ENCODE peak calls at places on chromosomes 1 and 21, in eight cellular contexts. W is renal cortical epithelial cell; O is substantia nigra; V is AG08396; X is A549; N is HL-60; F is skeletal muscle cell; I is CD8-positive, alpha-beta memory T cell. S is an unnamed sample.
A peak's percentile ranks its signal among the peaks of the same experiment; 100 is the strongest.

GRCh38 chr1:14600405-14601150 is 2.1 kb downstream of the KAZN start:
- DNase-seq in W (no peak), O (no peak), V (no peak), X (no peak), N (no peak), F (no peak), I (no peak), S (no peak)

GRCh38 chr1:831522-831921 is 92.2 kb upstream of the SAMD11 start:
- DNase-seq in W (no peak), O (no peak), V (no peak), X (no peak), N (no peak), F (no peak), I (no peak), S (no peak)

GRCh38 chr1:222817529-222817928 is 2.7 kb downstream of the DISP1 start:
- DNase-seq in W (peak; percentile 97), O (no peak), V (peak; percentile 86), X (peak; percentile 51), N (no peak), F (peak; percentile 81), I (no peak), S (no peak)

GRCh38 chr1:236759252-236759859 is 35.7 kb upstream of the MTR start:
- DNase-seq in W (peak; percentile 48), O (no peak), V (peak; percentile 38), X (peak; percentile 51), N (peak; percentile 8), F (no peak), I (peak; percentile 14), S (no peak)

GRCh38 chr1:39149509-39149908 is 55.0 kb upstream of the MACF1 start:
- DNase-seq in W (no peak), O (no peak), V (no peak), X (no peak), N (no peak), F (no peak), I (no peak), S (no peak)

GRCh38 chr1:199545780-199546179 is 481.7 kb upstream of the NR5A2 start:
- DNase-seq in W (peak; percentile 42), O (no peak), V (no peak), X (peak; percentile 64), N (no peak), F (no peak), I (no peak), S (no peak)

GRCh38 chr1:2382621-2383361 is 8.6 kb downstream of the MORN1 start:
- DNase-seq in W (peak; percentile 18), O (peak; percentile 85), V (peak; percentile 78), X (peak; percentile 52), N (no peak), F (no peak), I (no peak), S (peak; percentile 73)

GRCh38 chr1:185732941-185733340 is 1.2 kb upstream of the HMCN1 start:
- DNase-seq in W (no peak), O (no peak), V (no peak), X (no peak), N (no peak), F (no peak), I (no peak), S (no peak)

GRCh38 chr1:234553241-234554156 is 56.5 kb downstream of the IRF2BP2 start:
- DNase-seq in W (peak; percentile 63), O (no peak), V (peak; percentile 63), X (no peak), N (no peak), F (no peak), I (no peak), S (no peak)

GRCh38 chr1:25041869-25042268 is 111.8 kb upstream of the RUNX3 start:
- DNase-seq in W (no peak), O (no peak), V (no peak), X (no peak), N (no peak), F (no peak), I (no peak), S (no peak)

GRCh38 chr1:3702990-3703728 is 49.1 kb upstream of the CCDC27 start:
- DNase-seq in W (no peak), O (no peak), V (peak; percentile 57), X (no peak), N (no peak), F (no peak), I (no peak), S (no peak)

GRCh38 chr1:27471476-27471875 is 18.5 kb downstream of the WASF2 start:
- DNase-seq in W (no peak), O (no peak), V (no peak), X (no peak), N (no peak), F (no peak), I (no peak), S (no peak)

GRCh38 chr1:19044975-19045831 is 88.7 kb upstream of the IFFO2 start:
- DNase-seq in W (no peak), O (peak; percentile 58), V (no peak), X (no peak), N (no peak), F (no peak), I (peak; percentile 6), S (peak; percentile 90)

GRCh38 chr1:27955076-27955475 is 4.7 kb upstream of the XKR8 start:
- DNase-seq in W (no peak), O (no peak), V (no peak), X (no peak), N (no peak), F (no peak), I (no peak), S (peak; percentile 18)

GRCh38 chr21:35509004-35509704 is 460.1 kb upstream of the RUNX1 start:
- DNase-seq in W (no peak), O (no peak), V (no peak), X (no peak), N (peak; percentile 85), F (no peak), I (no peak), S (no peak)

GRCh38 chr1:182238421-182238820 is 153.2 kb downstream of the GLUL start:
- DNase-seq in W (no peak), O (no peak), V (no peak), X (no peak), N (no peak), F (no peak), I (no peak), S (no peak)

GRCh38 chr1:36387141-36387949 is 1.6 kb upstream of the STK40 start:
- DNase-seq in W (peak; percentile 80), O (no peak), V (peak; percentile 36), X (no peak), N (no peak), F (peak; percentile 70), I (no peak), S (no peak)

GRCh38 chr1:31412732-31413404 is at the start of gene SERINC2:
- DNase-seq in W (no peak), O (peak; percentile 29), V (peak; percentile 82), X (no peak), N (no peak), F (no peak), I (no peak), S (no peak)

GRCh38 chr1:162390396-162391185 is 9.1 kb downstream of the C1orf226 start:
- DNase-seq in W (no peak), O (no peak), V (no peak), X (no peak), N (no peak), F (no peak), I (no peak), S (no peak)

GRCh38 chr1:31745071-31745897 is 18.9 kb downstream of the ADGRB2 start:
- DNase-seq in W (no peak), O (no peak), V (peak; percentile 92), X (peak; percentile 54), N (no peak), F (no peak), I (no peak), S (peak; percentile 89)

GRCh38 chr1:180581635-180582039 is 22.9 kb downstream of the OVAAL start:
- DNase-seq in W (no peak), O (no peak), V (peak; percentile 47), X (no peak), N (no peak), F (no peak), I (no peak), S (no peak)

GRCh38 chr1:201648066-201648910 is 109.4 kb downstream of the NAV1 start:
- DNase-seq in W (no peak), O (peak; percentile 40), V (peak; percentile 87), X (peak; percentile 46), N (no peak), F (no peak), I (no peak), S (no peak)

GRCh38 chr1:116832932-116833578 is 76.7 kb upstream of the PTGFRN start:
- DNase-seq in W (no peak), O (no peak), V (no peak), X (no peak), N (no peak), F (no peak), I (no peak), S (no peak)

GRCh38 chr1:88462481-88463261 is 221.4 kb upstream of the PKN2 start:
- DNase-seq in W (peak; percentile 2), O (peak; percentile 62), V (peak; percentile 64), X (peak; percentile 10), N (no peak), F (no peak), I (no peak), S (peak; percentile 78)

GRCh38 chr1:196403803-196404690 is 204.2 kb downstream of the KCNT2 start:
- DNase-seq in W (no peak), O (no peak), V (no peak), X (no peak), N (no peak), F (no peak), I (no peak), S (no peak)

S was measured in posterior vena cava.